ENCODE peak calls at places on chromosomes 3 and 15, in ten cellular contexts. F is A673; N is spleen; D is cardiac muscle cell; J is thyroid gland; B is CD8-positive, alpha-beta T cell; I is hepatocyte; W is neural progenitor cell; E is body of pancreas; A is uterus. R is an unnamed sample.

GRCh38 chr15:39869858-39870515 is 50.1 kb downstream of the GPR176 start:
- DNase-seq in E (no peak), W (no peak), J (peak), A (no peak), B (no peak), D (peak), F (no peak), I (no peak), N (no peak), R (no peak)

GRCh38 chr15:33009026-33009425 is 185.5 kb downstream of the FMN1 start:
- DNase-seq in I (no peak), W (no peak), N (no peak), B (no peak), E (no peak), J (no peak), F (no peak), D (no peak), A (no peak), R (no peak)

GRCh38 chr3:195551381-195551978 is 8.4 kb upstream of the PPP1R2 start:
- DNase-seq in E (no peak), A (peak), W (no peak), F (peak), N (peak), I (no peak), B (no peak), J (peak), D (peak), R (no peak)

GRCh38 chr3:191696356-191696755 is 235.4 kb downstream of the PYDC2 start:
- DNase-seq in J (no peak), D (no peak), F (no peak), W (no peak), A (no peak), E (no peak), I (no peak), B (no peak), N (no peak), R (no peak)

GRCh38 chr3:138862924-138863775 is 28.4 kb upstream of the PIK3CB start:
- DNase-seq in F (peak), A (no peak), W (no peak), E (peak), D (peak), J (peak), I (peak), B (no peak), N (peak), R (no peak)

GRCh38 chr3:15333099-15333956 is 942 bp upstream of the SH3BP5 start:
- DNase-seq in D (no peak), F (no peak), B (no peak), J (no peak), E (no peak), W (no peak), N (no peak), I (no peak), A (no peak), R (no peak)

GRCh38 chr3:52703356-52703755 is 2.2 kb downstream of the GLT8D1 start:
- DNase-seq in E (no peak), F (no peak), I (no peak), D (no peak), J (no peak), A (no peak), N (no peak), W (no peak), B (no peak), R (no peak)

GRCh38 chr3:190279690-190280089 is 42.6 kb downstream of the CLDN1 start:
- DNase-seq in F (peak), A (no peak), N (no peak), B (no peak), I (no peak), E (no peak), W (no peak), J (no peak), D (no peak), R (no peak)

GRCh38 chr3:49539659-49540560 is 14.4 kb upstream of the BSN start:
- DNase-seq in J (peak), A (peak), I (peak), F (peak), D (peak), E (peak), B (peak), W (peak), N (peak), R (peak)

GRCh38 chr15:57527382-57528091 is 64.2 kb upstream of the MYZAP start:
- DNase-seq in I (peak), N (no peak), W (peak), B (no peak), F (peak), E (peak), A (no peak), D (peak), J (peak), R (peak)

GRCh38 chr3:146161725-146162047 is 702 bp upstream of the PLOD2 start:
- DNase-seq in E (peak), J (peak), W (peak), D (peak), A (peak), I (peak), N (no peak), F (no peak), B (no peak), R (peak)

GRCh38 chr3:32278714-32279113 is 40.2 kb downstream of the CMTM8 start:
- DNase-seq in F (no peak), D (peak), A (no peak), I (no peak), W (no peak), E (no peak), N (no peak), B (no peak), J (no peak), R (no peak)

GRCh38 chr15:67783303-67783702 is 42.0 kb upstream of the SKOR1 start:
- DNase-seq in D (no peak), A (no peak), F (no peak), I (no peak), W (no peak), E (no peak), J (no peak), N (no peak), B (peak), R (peak)

GRCh38 chr3:134718736-134719135 is 67.9 kb upstream of the KY start:
- DNase-seq in E (no peak), F (no peak), B (no peak), J (no peak), I (no peak), A (no peak), W (no peak), N (no peak), D (peak), R (no peak)

GRCh38 chr3:136682740-136683312 is 69.4 kb downstream of the STAG1 start:
- DNase-seq in J (no peak), F (no peak), W (no peak), D (no peak), B (no peak), N (no peak), A (no peak), I (no peak), E (no peak), R (no peak)

GRCh38 chr3:51024765-51025681 is 350.3 kb downstream of the DOCK3 start:
- DNase-seq in F (no peak), E (peak), B (peak), D (no peak), N (peak), W (no peak), J (peak), A (peak), I (peak), R (no peak)

GRCh38 chr3:172673210-172673679 is 37.6 kb downstream of the NCEH1 start:
- DNase-seq in B (no peak), N (no peak), A (no peak), J (peak), F (peak), D (peak), W (peak), I (peak), E (peak), R (peak)

GRCh38 chr3:172885704-172886103 is 135.2 kb downstream of the ECT2 start:
- DNase-seq in B (no peak), J (no peak), N (no peak), A (no peak), W (no peak), I (no peak), E (no peak), D (no peak), F (no peak), R (no peak)

GRCh38 chr15:62726461-62726860 is 316.1 kb upstream of the TPM1 start:
- DNase-seq in E (no peak), I (no peak), F (peak), B (no peak), D (no peak), W (no peak), J (no peak), A (no peak), N (no peak), R (no peak)

GRCh38 chr3:172666181-172666872 is 44.5 kb downstream of the NCEH1 start:
- DNase-seq in N (no peak), E (no peak), F (no peak), B (no peak), I (no peak), A (no peak), D (peak), W (no peak), J (no peak), R (no peak)

GRCh38 chr15:62109457-62109856 is 42.7 kb downstream of the C2CD4A start:
- DNase-seq in E (no peak), N (no peak), W (no peak), J (no peak), I (no peak), B (no peak), D (no peak), A (no peak), F (no peak), R (no peak)

GRCh38 chr3:69119138-69119537 is 3.3 kb downstream of the LMOD3 start:
- DNase-seq in D (no peak), B (no peak), N (no peak), A (no peak), W (no peak), I (no peak), E (no peak), F (no peak), J (no peak), R (no peak)

GRCh38 chr15:34999906-35000305 is 11.8 kb upstream of the ZNF770 start:
- DNase-seq in J (no peak), N (no peak), I (no peak), D (no peak), W (no peak), F (no peak), A (no peak), E (no peak), B (no peak), R (no peak)

GRCh38 chr3:149480326-149481017 is 6.0 kb downstream of the TM4SF4 start:
- DNase-seq in B (no peak), F (peak), N (peak), E (peak), J (peak), D (peak), W (peak), A (peak), I (peak), R (peak)

GRCh38 chr3:180693656-180694055 is 14.4 kb upstream of the CCDC39 start:
- DNase-seq in I (no peak), E (no peak), B (no peak), A (no peak), D (no peak), J (no peak), N (no peak), W (no peak), F (no peak), R (no peak)

GRCh38 chr15:62517541-62517940 is 352.5 kb upstream of the C2CD4B start:
- DNase-seq in F (no peak), J (no peak), N (no peak), W (no peak), D (no peak), I (no peak), B (no peak), A (no peak), E (no peak), R (no peak)

GRCh38 chr3:135138776-135139175 is 343.7 kb downstream of the EPHB1 start:
- DNase-seq in D (no peak), B (no peak), A (no peak), I (no peak), J (no peak), N (no peak), F (no peak), W (no peak), E (no peak), R (no peak)

GRCh38 chr15:62209821-62210220 is 44.7 kb upstream of the C2CD4B start:
- DNase-seq in I (peak), A (no peak), J (no peak), D (no peak), F (no peak), W (no peak), N (no peak), E (peak), B (no peak), R (no peak)

GRCh38 chr3:72139316-72139715 is 354.4 kb upstream of the PROK2 start:
- DNase-seq in A (no peak), D (no peak), J (no peak), E (no peak), N (no peak), B (no peak), I (no peak), W (no peak), F (no peak), R (no peak)

GRCh38 chr3:197348014-197348413 is 49.6 kb upstream of the DLG1 start:
- DNase-seq in A (no peak), E (no peak), B (no peak), I (no peak), D (no peak), W (no peak), N (no peak), J (no peak), F (no peak), R (no peak)

GRCh38 chr3:197352382-197352781 is 54.0 kb upstream of the DLG1 start:
- DNase-seq in I (peak), D (peak), J (peak), E (peak), A (peak), B (no peak), F (peak), W (no peak), N (no peak), R (peak)

GRCh38 chr3:197350446-197350845 is 52.0 kb upstream of the DLG1 start:
- DNase-seq in F (no peak), E (no peak), A (no peak), W (no peak), J (no peak), N (peak), B (no peak), I (no peak), D (no peak), R (no peak)

GRCh38 chr3:197353001-197353866 is 54.8 kb upstream of the DLG1 start:
- DNase-seq in A (no peak), N (no peak), E (no peak), D (no peak), I (no peak), J (no peak), F (no peak), B (no peak), W (no peak), R (no peak)

GRCh38 chr3:197349368-197349767 is 51.0 kb upstream of the DLG1 start:
- DNase-seq in D (no peak), E (no peak), B (no peak), F (no peak), J (no peak), A (no peak), I (no peak), W (peak), N (peak), R (no peak)
- H3K27ac ChIP-seq in D (no peak), E (no peak), B (no peak), F (no peak), J (no peak), A (no peak), I (no peak), W (no peak), N (no peak), R (no peak)

DNA sequence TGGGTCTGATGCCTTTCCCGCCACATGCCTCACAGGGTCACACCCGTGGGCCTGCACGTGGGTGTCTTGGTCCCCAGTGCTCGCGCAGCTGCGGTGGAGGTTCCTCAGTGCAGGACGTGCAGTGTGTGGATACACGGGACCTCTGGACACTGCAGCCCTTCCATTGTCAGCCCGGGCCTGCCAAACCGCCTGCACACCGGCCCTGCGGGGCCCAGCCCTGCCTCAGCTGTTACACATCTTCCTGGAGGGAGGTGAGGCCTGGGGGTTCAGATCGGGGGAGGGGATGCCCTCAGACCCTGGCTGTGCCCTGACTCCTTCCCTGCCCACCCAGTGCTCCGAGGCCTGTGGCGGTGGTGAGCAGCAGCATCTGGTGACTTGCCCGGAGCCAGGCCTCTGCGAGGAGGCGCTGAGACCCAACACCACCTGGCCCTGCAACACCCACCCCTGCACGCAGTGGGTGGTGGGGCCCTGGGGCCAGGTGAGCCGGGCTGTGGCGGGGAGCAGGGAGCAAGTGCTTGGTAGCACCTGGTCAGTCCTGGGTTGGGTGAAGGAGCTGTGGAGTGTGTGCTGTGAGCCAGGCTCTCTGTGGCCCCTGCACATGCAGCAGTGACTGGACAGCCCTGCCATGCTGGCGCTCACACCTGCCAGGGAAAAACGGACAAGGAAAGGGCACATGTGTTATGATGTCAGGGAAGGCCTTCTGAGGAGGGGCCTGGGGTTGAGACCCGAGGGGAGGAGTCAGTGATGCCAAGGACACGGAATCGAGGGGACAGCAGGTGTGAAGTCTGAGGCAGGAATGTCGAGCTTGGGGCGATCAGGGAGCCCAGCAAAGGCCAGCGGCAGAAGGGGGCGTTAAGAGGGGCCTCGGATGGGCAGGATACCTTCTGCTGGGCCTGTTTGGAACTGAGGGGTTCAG is 88.9 kb downstream of the TBC1D2B start:
- DNase-seq in D (no peak), B (no peak), A (peak), E (no peak), N (peak), I (no peak), J (peak), W (no peak), F (no peak), R (no peak)
- H3K27ac ChIP-seq in D (no peak), B (no peak), A (no peak), E (no peak), N (no peak), I (no peak), J (no peak), W (no peak), F (no peak), R (no peak)

GRCh38 chr3:118990818-118991560 is 43.7 kb downstream of the IGSF11 start:
- DNase-seq in N (no peak), W (no peak), A (no peak), B (no peak), E (no peak), D (no peak), F (no peak), I (no peak), J (no peak), R (no peak)
- H3K27ac ChIP-seq in N (no peak), W (peak), A (no peak), B (no peak), E (no peak), D (no peak), F (no peak), I (no peak), J (no peak), R (no peak)

DNA sequence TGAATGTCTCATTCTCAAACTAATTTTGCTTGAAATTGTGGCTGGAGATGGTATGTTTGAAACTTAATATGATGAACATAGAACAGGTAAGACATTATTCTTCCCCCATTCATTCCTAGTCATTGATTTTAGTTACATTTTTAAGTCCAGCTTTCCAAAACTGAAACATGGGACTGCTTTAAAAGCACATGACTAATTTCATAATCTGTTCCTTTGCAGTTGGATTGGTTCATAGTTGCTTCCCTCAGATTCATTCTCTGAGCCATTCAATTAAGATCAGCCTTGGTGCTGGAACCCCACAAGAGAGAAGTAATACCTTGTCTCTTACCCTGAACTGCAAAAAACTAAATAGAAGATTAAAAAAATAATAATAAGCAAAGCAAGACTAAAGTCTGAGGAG is 87.5 kb upstream of the TGFBR2 start:
- DNase-seq in J (no peak), W (no peak), D (peak), N (no peak), I (no peak), A (no peak), B (no peak), E (no peak), F (no peak), R (no peak)
- H3K27ac ChIP-seq in J (peak), W (no peak), D (no peak), N (no peak), I (no peak), A (peak), B (no peak), E (peak), F (no peak), R (no peak)

R was measured in WERI-Rb-1.